ENCODE peak calls at places on chromosomes 1 and 21, in nine cellular contexts. One of them, this sample, is unnamed.

GRCh38 chr21:18545908-18546307 is 142.3 kb upstream of the TMPRSS15 start:
- DNase-seq in thoracic aorta: no peak
- DNase-seq in AG09309: no peak
- DNase-seq in endothelial cell: no peak
- DNase-seq in body of pancreas: no peak
- DNase-seq in fibroblast of the aortic adventitia: peak
- DNase-seq in progenitor cell of endocrine pancreas: no peak
- DNase-seq in epithelial cell of esophagus: no peak
- DNase-seq in RWPE1: no peak
- DNase-seq in this sample: no peak

GRCh38 chr21:35995522-35996088 is 64.7 kb downstream of the SETD4 start:
- DNase-seq in body of pancreas: no peak
- DNase-seq in fibroblast of the aortic adventitia: no peak
- DNase-seq in AG09309: no peak
- DNase-seq in epithelial cell of esophagus: no peak
- DNase-seq in endothelial cell: no peak
- DNase-seq in progenitor cell of endocrine pancreas: no peak
- DNase-seq in RWPE1: no peak
- DNase-seq in thoracic aorta: no peak
- DNase-seq in this sample: no peak

GRCh38 chr1:97137862-97138514 is 416.4 kb downstream of the PTBP2 start:
- DNase-seq in thoracic aorta: no peak
- DNase-seq in epithelial cell of esophagus: peak
- DNase-seq in endothelial cell: peak
- DNase-seq in body of pancreas: peak
- DNase-seq in progenitor cell of endocrine pancreas: no peak
- DNase-seq in fibroblast of the aortic adventitia: peak
- DNase-seq in AG09309: no peak
- DNase-seq in RWPE1: peak
- DNase-seq in this sample: peak

GRCh38 chr1:234533034-234533571 is 54.1 kb upstream of the TARBP1 start:
- DNase-seq in thoracic aorta: peak
- DNase-seq in endothelial cell: no peak
- DNase-seq in epithelial cell of esophagus: peak
- DNase-seq in body of pancreas: peak
- DNase-seq in RWPE1: peak
- DNase-seq in progenitor cell of endocrine pancreas: no peak
- DNase-seq in AG09309: peak
- DNase-seq in fibroblast of the aortic adventitia: peak
- DNase-seq in this sample: no peak

GRCh38 chr1:209877109-209877764 is 49.5 kb downstream of the UTP25 start:
- DNase-seq in AG09309: no peak
- DNase-seq in epithelial cell of esophagus: no peak
- DNase-seq in progenitor cell of endocrine pancreas: no peak
- DNase-seq in fibroblast of the aortic adventitia: no peak
- DNase-seq in body of pancreas: no peak
- DNase-seq in endothelial cell: no peak
- DNase-seq in thoracic aorta: no peak
- DNase-seq in RWPE1: no peak
- DNase-seq in this sample: no peak

GRCh38 chr1:230702934-230703678 is 10.8 kb downstream of the AGT start:
- DNase-seq in fibroblast of the aortic adventitia: no peak
- DNase-seq in thoracic aorta: no peak
- DNase-seq in body of pancreas: no peak
- DNase-seq in epithelial cell of esophagus: no peak
- DNase-seq in RWPE1: no peak
- DNase-seq in AG09309: no peak
- DNase-seq in endothelial cell: no peak
- DNase-seq in progenitor cell of endocrine pancreas: no peak
- DNase-seq in this sample: no peak

GRCh38 chr1:95076034-95076433 is 3.3 kb upstream of the ALG14 start:
- DNase-seq in fibroblast of the aortic adventitia: no peak
- DNase-seq in endothelial cell: no peak
- DNase-seq in RWPE1: no peak
- DNase-seq in AG09309: no peak
- DNase-seq in progenitor cell of endocrine pancreas: no peak
- DNase-seq in body of pancreas: no peak
- DNase-seq in epithelial cell of esophagus: no peak
- DNase-seq in thoracic aorta: no peak
- DNase-seq in this sample: no peak

GRCh38 chr1:209831615-209832014 is 3.8 kb downstream of the UTP25 start:
- DNase-seq in AG09309: no peak
- DNase-seq in RWPE1: no peak
- DNase-seq in body of pancreas: no peak
- DNase-seq in endothelial cell: no peak
- DNase-seq in epithelial cell of esophagus: peak
- DNase-seq in fibroblast of the aortic adventitia: peak
- DNase-seq in thoracic aorta: no peak
- DNase-seq in progenitor cell of endocrine pancreas: no peak
- DNase-seq in this sample: no peak

GRCh38 chr1:94866178-94866822 is 46.1 kb downstream of the SLC44A3 start:
- DNase-seq in AG09309: no peak
- DNase-seq in endothelial cell: no peak
- DNase-seq in body of pancreas: no peak
- DNase-seq in fibroblast of the aortic adventitia: peak
- DNase-seq in thoracic aorta: no peak
- DNase-seq in progenitor cell of endocrine pancreas: no peak
- DNase-seq in RWPE1: no peak
- DNase-seq in epithelial cell of esophagus: no peak
- DNase-seq in this sample: no peak

GRCh38 chr1:53076721-53077598 is 14.9 kb downstream of the PODN start:
- DNase-seq in thoracic aorta: no peak
- DNase-seq in AG09309: no peak
- DNase-seq in epithelial cell of esophagus: no peak
- DNase-seq in fibroblast of the aortic adventitia: no peak
- DNase-seq in progenitor cell of endocrine pancreas: no peak
- DNase-seq in endothelial cell: no peak
- DNase-seq in RWPE1: no peak
- DNase-seq in body of pancreas: no peak
- DNase-seq in this sample: no peak

GRCh38 chr1:212328248-212328647 is 43.0 kb downstream of the PPP2R5A start:
- DNase-seq in RWPE1: no peak
- DNase-seq in AG09309: no peak
- DNase-seq in thoracic aorta: no peak
- DNase-seq in progenitor cell of endocrine pancreas: no peak
- DNase-seq in epithelial cell of esophagus: no peak
- DNase-seq in fibroblast of the aortic adventitia: no peak
- DNase-seq in body of pancreas: no peak
- DNase-seq in endothelial cell: no peak
- DNase-seq in this sample: no peak

GRCh38 chr1:108107658-108108057 is 92.5 kb downstream of the SLC25A24 start:
- DNase-seq in epithelial cell of esophagus: peak
- DNase-seq in AG09309: peak
- DNase-seq in endothelial cell: no peak
- DNase-seq in body of pancreas: no peak
- DNase-seq in thoracic aorta: no peak
- DNase-seq in RWPE1: no peak
- DNase-seq in fibroblast of the aortic adventitia: peak
- DNase-seq in progenitor cell of endocrine pancreas: no peak
- DNase-seq in this sample: no peak

GRCh38 chr1:165330483-165330882 is 26.0 kb downstream of the LMX1A start:
- DNase-seq in fibroblast of the aortic adventitia: no peak
- DNase-seq in thoracic aorta: no peak
- DNase-seq in RWPE1: peak
- DNase-seq in AG09309: no peak
- DNase-seq in body of pancreas: no peak
- DNase-seq in progenitor cell of endocrine pancreas: no peak
- DNase-seq in epithelial cell of esophagus: peak
- DNase-seq in endothelial cell: no peak
- DNase-seq in this sample: no peak

GRCh38 chr1:223670458-223671159 is 5.1 kb upstream of the CAPN8 start:
- DNase-seq in fibroblast of the aortic adventitia: peak
- DNase-seq in endothelial cell: peak
- DNase-seq in progenitor cell of endocrine pancreas: peak
- DNase-seq in RWPE1: no peak
- DNase-seq in thoracic aorta: no peak
- DNase-seq in body of pancreas: peak
- DNase-seq in epithelial cell of esophagus: peak
- DNase-seq in AG09309: no peak
- DNase-seq in this sample: peak

GRCh38 chr1:6747679-6748078 is 37.6 kb upstream of the CAMTA1 start:
- DNase-seq in body of pancreas: no peak
- DNase-seq in progenitor cell of endocrine pancreas: no peak
- DNase-seq in AG09309: no peak
- DNase-seq in endothelial cell: no peak
- DNase-seq in thoracic aorta: no peak
- DNase-seq in epithelial cell of esophagus: no peak
- DNase-seq in fibroblast of the aortic adventitia: no peak
- DNase-seq in RWPE1: no peak
- DNase-seq in this sample: no peak
- TF ChIP-seq CTCF in body of pancreas: no peak
- TF ChIP-seq CTCF in progenitor cell of endocrine pancreas: no peak
- TF ChIP-seq CTCF in AG09309: no peak
- TF ChIP-seq CTCF in endothelial cell: no peak
- TF ChIP-seq CTCF in thoracic aorta: no peak
- TF ChIP-seq CTCF in epithelial cell of esophagus: no peak
- TF ChIP-seq CTCF in fibroblast of the aortic adventitia: no peak
- TF ChIP-seq CTCF in RWPE1: no peak
- TF ChIP-seq CTCF in this sample: no peak

GRCh38 chr1:186244825-186245224 is 130.2 kb downstream of the TPR start:
- DNase-seq in AG09309: no peak
- DNase-seq in RWPE1: no peak
- DNase-seq in progenitor cell of endocrine pancreas: no peak
- DNase-seq in epithelial cell of esophagus: peak
- DNase-seq in endothelial cell: peak
- DNase-seq in fibroblast of the aortic adventitia: peak
- DNase-seq in thoracic aorta: no peak
- DNase-seq in body of pancreas: no peak
- DNase-seq in this sample: peak
- TF ChIP-seq CTCF in AG09309: no peak
- TF ChIP-seq CTCF in RWPE1: no peak
- TF ChIP-seq CTCF in progenitor cell of endocrine pancreas: peak
- TF ChIP-seq CTCF in epithelial cell of esophagus: peak
- TF ChIP-seq CTCF in endothelial cell: no peak
- TF ChIP-seq CTCF in fibroblast of the aortic adventitia: peak
- TF ChIP-seq CTCF in thoracic aorta: no peak
- TF ChIP-seq CTCF in body of pancreas: no peak
- TF ChIP-seq CTCF in this sample: no peak

GRCh38 chr1:16075337-16076002 is 2.0 kb upstream of the FAM131C start:
- DNase-seq in epithelial cell of esophagus: peak
- DNase-seq in fibroblast of the aortic adventitia: peak
- DNase-seq in endothelial cell: no peak
- DNase-seq in AG09309: peak
- DNase-seq in body of pancreas: no peak
- DNase-seq in RWPE1: no peak
- DNase-seq in progenitor cell of endocrine pancreas: no peak
- DNase-seq in thoracic aorta: peak
- DNase-seq in this sample: no peak

GRCh38 chr1:16072095-16072494 is 1.4 kb downstream of the FAM131C start:
- DNase-seq in epithelial cell of esophagus: no peak
- DNase-seq in RWPE1: no peak
- DNase-seq in thoracic aorta: no peak
- DNase-seq in body of pancreas: no peak
- DNase-seq in progenitor cell of endocrine pancreas: no peak
- DNase-seq in endothelial cell: no peak
- DNase-seq in AG09309: no peak
- DNase-seq in fibroblast of the aortic adventitia: no peak
- DNase-seq in this sample: no peak

GRCh38 chr1:16074217-16074616 is 766 bp upstream of the FAM131C start:
- DNase-seq in RWPE1: no peak
- DNase-seq in endothelial cell: no peak
- DNase-seq in epithelial cell of esophagus: no peak
- DNase-seq in thoracic aorta: no peak
- DNase-seq in progenitor cell of endocrine pancreas: no peak
- DNase-seq in body of pancreas: no peak
- DNase-seq in AG09309: no peak
- DNase-seq in fibroblast of the aortic adventitia: no peak
- DNase-seq in this sample: no peak

GRCh38 chr1:16072616-16073484 is 601 bp downstream of the FAM131C start:
- DNase-seq in endothelial cell: peak
- DNase-seq in body of pancreas: no peak
- DNase-seq in thoracic aorta: no peak
- DNase-seq in progenitor cell of endocrine pancreas: no peak
- DNase-seq in RWPE1: no peak
- DNase-seq in AG09309: no peak
- DNase-seq in fibroblast of the aortic adventitia: no peak
- DNase-seq in epithelial cell of esophagus: peak
- DNase-seq in this sample: peak

DNA sequence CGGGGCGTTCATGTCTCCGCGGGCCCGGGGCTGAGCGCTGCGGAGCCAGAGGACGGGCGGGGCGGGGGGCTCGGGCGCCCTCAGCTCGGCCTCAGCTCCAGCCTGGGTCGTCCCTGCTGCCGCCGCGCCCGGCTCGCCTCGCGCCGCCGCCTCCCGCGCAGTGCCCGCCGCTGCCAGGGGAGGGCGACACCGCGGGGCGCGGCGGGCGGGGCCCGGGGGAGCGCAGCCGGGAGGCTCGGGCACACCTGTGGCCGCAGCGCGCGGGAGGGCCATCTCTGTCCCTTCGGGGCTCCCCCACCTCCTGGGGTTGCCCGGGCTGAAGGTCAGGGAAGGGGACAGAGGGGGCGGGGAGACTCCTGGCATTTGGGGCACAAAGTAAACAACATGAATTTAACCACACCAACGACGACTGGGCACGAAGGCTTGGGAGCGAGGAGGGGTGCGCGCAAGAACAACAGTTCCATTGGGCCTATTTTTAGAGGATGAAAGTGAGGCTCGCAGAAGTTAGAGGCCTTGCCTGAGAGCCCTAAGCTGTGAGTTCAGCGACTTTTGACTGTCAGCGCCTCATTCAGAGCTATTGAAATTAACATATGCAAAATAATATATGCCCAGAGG is at the start of gene FAM131C:
- DNase-seq in AG09309: no peak
- DNase-seq in RWPE1: peak
- DNase-seq in epithelial cell of esophagus: peak
- DNase-seq in fibroblast of the aortic adventitia: no peak
- DNase-seq in body of pancreas: no peak
- DNase-seq in thoracic aorta: no peak
- DNase-seq in progenitor cell of endocrine pancreas: peak
- DNase-seq in endothelial cell: peak
- DNase-seq in this sample: peak
- TF ChIP-seq CTCF in AG09309: peak
- TF ChIP-seq CTCF in RWPE1: peak
- TF ChIP-seq CTCF in epithelial cell of esophagus: peak
- TF ChIP-seq CTCF in fibroblast of the aortic adventitia: peak
- TF ChIP-seq CTCF in body of pancreas: peak
- TF ChIP-seq CTCF in thoracic aorta: peak
- TF ChIP-seq CTCF in progenitor cell of endocrine pancreas: peak
- TF ChIP-seq CTCF in endothelial cell: peak
- TF ChIP-seq CTCF in this sample: peak

DNA sequence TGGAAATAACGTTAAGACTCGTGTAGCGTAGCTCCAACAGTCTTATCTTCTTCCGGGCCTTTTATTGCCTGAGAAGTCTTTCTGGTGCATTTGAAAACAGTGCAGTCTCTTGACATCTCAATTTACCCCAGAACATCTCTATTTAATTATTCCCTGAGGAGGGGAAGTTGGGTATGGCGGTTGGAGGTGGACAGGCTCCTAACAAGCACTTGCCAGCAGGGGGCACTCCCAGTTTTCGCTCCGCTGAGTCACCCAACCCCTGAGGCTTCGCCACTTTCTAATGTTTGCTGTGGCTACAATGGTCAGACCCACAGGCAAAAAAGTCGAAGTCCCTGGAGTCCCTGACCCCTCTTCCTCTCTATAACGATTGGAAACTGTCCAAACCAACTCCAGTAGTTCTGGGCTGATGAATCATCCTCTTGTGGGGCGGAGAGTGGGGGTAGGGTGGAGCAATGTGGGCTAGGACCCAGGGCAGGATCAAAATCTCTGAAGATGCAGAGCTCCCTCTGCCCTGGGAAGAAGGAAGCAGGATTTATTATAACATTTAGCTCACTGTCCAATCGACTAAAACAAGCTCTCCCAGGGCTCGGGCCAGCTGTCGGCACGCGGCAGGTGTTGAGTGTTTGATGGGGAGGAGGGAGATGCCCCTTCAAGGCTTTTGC is 85.5 kb downstream of the BRINP2 start:
- DNase-seq in epithelial cell of esophagus: peak
- DNase-seq in progenitor cell of endocrine pancreas: peak
- DNase-seq in thoracic aorta: no peak
- DNase-seq in AG09309: peak
- DNase-seq in endothelial cell: peak
- DNase-seq in body of pancreas: peak
- DNase-seq in RWPE1: peak
- DNase-seq in fibroblast of the aortic adventitia: peak
- DNase-seq in this sample: peak
- TF ChIP-seq CTCF in epithelial cell of esophagus: peak
- TF ChIP-seq CTCF in progenitor cell of endocrine pancreas: peak
- TF ChIP-seq CTCF in thoracic aorta: peak
- TF ChIP-seq CTCF in AG09309: peak
- TF ChIP-seq CTCF in endothelial cell: peak
- TF ChIP-seq CTCF in body of pancreas: peak
- TF ChIP-seq CTCF in RWPE1: no peak
- TF ChIP-seq CTCF in fibroblast of the aortic adventitia: peak
- TF ChIP-seq CTCF in this sample: peak